ENCODE peak calls at places on chromosomes 2 and 18, in six cellular contexts. W, A, B, H, O and Q are unnamed samples.

GRCh38 chr2:47076586-47077441 is 78.3 kb downstream of the STPG4 start:
- DNase-seq in W (peak), A (no peak), B (no peak), H (peak), O (no peak), Q (no peak)

GRCh38 chr18:44130365-44130942 is 550.2 kb upstream of the SETBP1 start:
- DNase-seq in W (no peak), A (no peak), B (no peak), H (no peak), O (no peak), Q (peak)

GRCh38 chr2:45096996-45097395 is 87.7 kb upstream of the SIX2 start:
- DNase-seq in W (no peak), A (no peak), B (no peak), H (no peak), O (no peak), Q (no peak)

GRCh38 chr18:44924750-44925534 is 244.3 kb downstream of the SETBP1 start:
- DNase-seq in W (no peak), A (no peak), B (no peak), H (no peak), O (no peak), Q (no peak)

GRCh38 chr2:217695033-217695520 is 307.7 kb downstream of the TNS1 start:
- DNase-seq in W (peak), A (no peak), B (no peak), H (no peak), O (no peak), Q (no peak)

GRCh38 chr2:239156516-239157265 is 244.1 kb downstream of the HDAC4 start:
- DNase-seq in W (no peak), A (no peak), B (no peak), H (no peak), O (no peak), Q (no peak)

GRCh38 chr2:67952066-67952465 is 110.7 kb downstream of the C1D start:
- DNase-seq in W (no peak), A (no peak), B (no peak), H (no peak), O (no peak), Q (no peak)

GRCh38 chr2:151260492-151261239 is 997 bp downstream of the RBM43 start:
- DNase-seq in W (no peak), A (no peak), B (no peak), H (no peak), O (no peak), Q (no peak)

GRCh38 chr2:54676656-54677055 is 46.8 kb upstream of the EML6 start:
- DNase-seq in W (no peak), A (no peak), B (no peak), H (no peak), O (no peak), Q (no peak)

GRCh38 chr2:54775710-54776109 is 52.2 kb downstream of the EML6 start:
- DNase-seq in W (no peak), A (no peak), B (no peak), H (no peak), O (no peak), Q (no peak)

GRCh38 chr2:114022360-114023085 is 132.6 kb downstream of the ACTR3 start:
- DNase-seq in W (peak), A (no peak), B (no peak), H (peak), O (no peak), Q (no peak)

GRCh38 chr18:57748770-57749603 is 54.1 kb downstream of the ATP8B1 start:
- DNase-seq in W (no peak), A (peak), B (no peak), H (peak), O (no peak), Q (peak)

GRCh38 chr2:46381263-46381849 is 84.1 kb downstream of the EPAS1 start:
- DNase-seq in W (no peak), A (no peak), B (no peak), H (no peak), O (no peak), Q (no peak)

GRCh38 chr2:88711897-88712296 is 20.4 kb downstream of the RPIA start:
- DNase-seq in W (no peak), A (no peak), B (no peak), H (no peak), O (no peak), Q (no peak)

GRCh38 chr2:191977754-191978153 is 130.9 kb upstream of the CAVIN2 start:
- DNase-seq in W (no peak), A (no peak), B (no peak), H (no peak), O (no peak), Q (no peak)

GRCh38 chr2:236667526-236667925 is 97.9 kb downstream of the ACKR3 start:
- DNase-seq in W (no peak), A (no peak), B (no peak), H (no peak), O (no peak), Q (no peak)

GRCh38 chr2:96927420-96928171 is 57.7 kb upstream of the SEMA4C start:
- DNase-seq in W (no peak), A (peak), B (no peak), H (no peak), O (no peak), Q (peak)

GRCh38 chr2:98412751-98413445 is 31.8 kb upstream of the INPP4A start:
- DNase-seq in W (peak), A (no peak), B (peak), H (peak), O (peak), Q (peak)

GRCh38 chr2:169109502-169110409 is 40.4 kb downstream of the DHRS9 start:
- DNase-seq in W (peak), A (peak), B (no peak), H (peak), O (peak), Q (peak)

GRCh38 chr18:62616331-62616805 is 93.5 kb downstream of the ZCCHC2 start:
- DNase-seq in W (peak), A (no peak), B (no peak), H (no peak), O (no peak), Q (no peak)

GRCh38 chr2:138689705-138690104 is 90.5 kb downstream of the NXPH2 start:
- DNase-seq in W (no peak), A (peak), B (peak), H (no peak), O (no peak), Q (no peak)

GRCh38 chr2:201452058-201452736 is 657 bp downstream of the STRADB start:
- DNase-seq in W (no peak), A (no peak), B (no peak), H (no peak), O (peak), Q (no peak)

GRCh38 chr2:70089946-70090523 is 2.8 kb downstream of the PCBP1 start:
- DNase-seq in W (no peak), A (no peak), B (no peak), H (no peak), O (no peak), Q (no peak)